ENCODE peak calls at places on chromosome 21, in four cellular contexts. C is RWPE2, L is Peyer's patch, V is OCI-LY7. B is an unnamed sample. For H3K4me1, the result is how much of the 10 kb centered on the place peaks cover.

GRCh38 chr21:37508341-37508740 is 141.8 kb downstream of the DYRK1A start:
- DNase-seq in C (no peak), L (no peak), V (no peak), B (no peak)

GRCh38 chr21:37498664-37499063 is 132.1 kb downstream of the DYRK1A start:
- DNase-seq in C (no peak), L (no peak), V (no peak), B (no peak)

GRCh38 chr21:37675202-37675801 is 241.0 kb downstream of the KCNJ6 start:
- DNase-seq in C (no peak), L (no peak), V (peak), B (peak)

GRCh38 chr21:36437745-36438128 is 42.2 kb downstream of the CLDN14 start:
- DNase-seq in C (no peak), L (no peak), V (no peak), B (no peak)

GRCh38 chr21:38258803-38259485 is 2.2 kb downstream of the KCNJ15 start:
- DNase-seq in C (no peak), L (no peak), V (no peak), B (no peak)

GRCh38 chr21:10272216-10272615 is 249.2 kb upstream of the TPTE start:
- DNase-seq in C (no peak), L (peak), V (no peak), B (no peak)

GRCh38 chr21:28521932-28522826 is 470.5 kb downstream of the LTN1 start:
- DNase-seq in C (no peak), L (no peak), V (peak), B (no peak)

GRCh38 chr21:29928537-29928936 is 11.3 kb downstream of the GRIK1 start:
- DNase-seq in C (no peak), L (no peak), V (no peak), B (no peak)

GRCh38 chr21:17250651-17251294 is 262.1 kb upstream of the CXADR start:
- DNase-seq in C (no peak), L (no peak), V (no peak), B (no peak)

GRCh38 chr21:33028759-33029511 is 3.2 kb downstream of the OLIG2 start:
- DNase-seq in C (no peak), L (no peak), V (no peak), B (no peak)

GRCh38 chr21:36704958-36705678 is 6.2 kb downstream of the SIM2 start:
- DNase-seq in C (no peak), L (no peak), V (no peak), B (no peak)

GRCh38 chr21:36859744-36860501 is 106.5 kb downstream of the HLCS start:
- DNase-seq in C (peak), L (peak), V (peak), B (peak)

GRCh38 chr21:26127918-26128317 is 42.7 kb downstream of the APP start:
- DNase-seq in C (no peak), L (no peak), V (no peak), B (no peak)

GRCh38 chr21:17611414-17612022 is 1.2 kb downstream of the BTG3 start:
- DNase-seq in C (peak), L (peak), V (peak), B (peak)

GRCh38 chr21:31198575-31198974 is 145.5 kb downstream of the TIAM1 start:
- DNase-seq in C (no peak), L (no peak), V (peak), B (no peak)

GRCh38 chr21:26966360-26966977 is 419 bp downstream of the ADAMTS5 start:
- DNase-seq in C (peak), L (no peak), V (no peak), B (peak)

GRCh38 chr21:31343030-31343510 is 991 bp downstream of the TIAM1 start:
- DNase-seq in C (no peak), L (no peak), V (no peak), B (no peak)

GRCh38 chr21:37363936-37364335 is 2.6 kb upstream of the DYRK1A start:
- DNase-seq in C (no peak), L (no peak), V (no peak), B (no peak)

GRCh38 chr21:28272272-28272992 is 720.2 kb downstream of the LTN1 start:
- DNase-seq in C (no peak), L (no peak), V (no peak), B (no peak)

GRCh38 chr21:38041493-38041892 is 125.2 kb upstream of the KCNJ6 start:
- DNase-seq in C (no peak), L (no peak), V (no peak), B (no peak)

GRCh38 chr21:35923971-35924370 is 136.4 kb downstream of the SETD4 start:
- DNase-seq in C (no peak), L (no peak), V (no peak), B (no peak)

GRCh38 chr21:38410451-38410850 is 87.8 kb downstream of the ERG start:
- DNase-seq in C (no peak), L (no peak), V (no peak), B (no peak)

GRCh38 chr21:17295997-17296396 is 216.8 kb upstream of the CXADR start:
- DNase-seq in C (no peak), L (no peak), V (no peak), B (no peak)

GRCh38 chr21:39004776-39005605 is 178.3 kb downstream of the PSMG1 start:
- DNase-seq in C (no peak), L (no peak), V (peak), B (no peak)

GRCh38 chr21:38095220-38095619 is 161.6 kb upstream of the KCNJ15 start:
- DNase-seq in C (no peak), L (no peak), V (no peak), B (no peak)

GRCh38 chr21:39386194-39386593 is 37.3 kb upstream of the HMGN1 start:
- DNase-seq in C (no peak), L (no peak), V (no peak), B (peak)

GRCh38 chr21:37101384-37101783 is 28.3 kb downstream of the TTC3 start:
- DNase-seq in C (no peak), L (no peak), V (no peak), B (no peak)

GRCh38 chr21:38716942-38717341 is 88.8 kb upstream of the ETS2 start:
- DNase-seq in C (no peak), L (no peak), V (no peak), B (no peak)

GRCh38 chr21:38186869-38187268 is 69.9 kb upstream of the KCNJ15 start:
- DNase-seq in C (no peak), L (no peak), V (no peak), B (no peak)

GRCh38 chr21:32359719-32360260 is 33.0 kb downstream of the URB1 start:
- DNase-seq in C (no peak), L (no peak), V (peak), B (no peak)

GRCh38 chr21:35249636-35250035 is 200.5 kb upstream of the RUNX1 start:
- DNase-seq in C (no peak), L (no peak), V (no peak), B (no peak)

GRCh38 chr21:33047231-33047630 is 21.5 kb downstream of the OLIG2 start:
- DNase-seq in C (no peak), L (no peak), V (no peak), B (no peak)

GRCh38 chr21:32048353-32048752 is 175.5 kb downstream of the HUNK start:
- DNase-seq in C (no peak), L (no peak), V (no peak), B (no peak)

GRCh38 chr21:27021801-27022200 is 54.9 kb upstream of the ADAMTS5 start:
- DNase-seq in C (no peak), L (no peak), V (no peak), B (no peak)

GRCh38 chr21:24428539-24429186 is 1178.6 kb downstream of the MRPL39 start:
- DNase-seq in C (no peak), L (no peak), V (no peak), B (no peak)

GRCh38 chr21:26881504-26882228 is 36.5 kb upstream of the ADAMTS1 start:
- DNase-seq in C (no peak), L (no peak), V (peak), B (no peak)

GRCh38 chr21:38852278-38852677 is 46.5 kb downstream of the ETS2 start:
- DNase-seq in C (no peak), L (no peak), V (no peak), B (no peak)

GRCh38 chr21:32748529-32748928 is 20.7 kb upstream of the SYNJ1 start:
- DNase-seq in C (no peak), L (no peak), V (no peak), B (no peak)

GRCh38 chr21:35303085-35303484 is 254.0 kb upstream of the RUNX1 start:
- DNase-seq in C (peak), L (no peak), V (no peak), B (no peak)

GRCh38 chr21:45403133-45403824 is 1.7 kb upstream of the COL18A1 start:
- DNase-seq in C (peak), L (no peak), V (no peak), B (peak)

GRCh38 chr21:45404726-45405270 is at the start of gene COL18A1:
- DNase-seq in C (peak), L (no peak), V (no peak), B (peak)

GRCh38 chr21:45401916-45402900 is 2.8 kb upstream of the COL18A1 start:
- DNase-seq in C (peak), L (no peak), V (no peak), B (peak)

GRCh38 chr21:45405271-45405818 is 380 bp downstream of the COL18A1 start:
- DNase-seq in C (peak), L (no peak), V (no peak), B (peak)

GRCh38 chr21:45403825-45404725 is 890 bp upstream of the COL18A1 start:
- DNase-seq in C (peak), L (no peak), V (no peak), B (peak)
- H3K27ac ChIP-seq in C (peak), L (peak), V (no peak), B (peak)

GRCh38 chr21:43291347-43291950 is 122.6 kb downstream of the CRYAA start:
- DNase-seq in C (peak), L (no peak), V (no peak), B (peak)

GRCh38 chr21:43292866-43293142 is 124.0 kb downstream of the CRYAA start:
- DNase-seq in C (no peak), L (no peak), V (no peak), B (no peak)

GRCh38 chr21:43295016-43295958 is 126.5 kb downstream of the CRYAA start:
- DNase-seq in C (peak), L (no peak), V (peak), B (peak)

GRCh38 chr21:43292041-43292865 is 123.4 kb downstream of the CRYAA start:
- DNase-seq in C (peak), L (no peak), V (no peak), B (peak)

GRCh38 chr21:43294194-43294902 is 125.5 kb downstream of the CRYAA start:
- DNase-seq in C (no peak), L (no peak), V (no peak), B (peak)
- H3K4me1 ChIP-seq in C (under half), L (under half), V (under half), B (under half)

GRCh38 chr21:14773777-14774345 is 227.7 kb upstream of the SAMSN1 start:
- DNase-seq in C (no peak), L (peak), V (peak), B (peak)
- TF ChIP-seq CTCF in C (peak), L (peak), V (peak), B (peak)

GRCh38 chr21:43662286-43662685 is 2.9 kb downstream of the RRP1B start:
- DNase-seq in C (no peak), L (no peak), V (no peak), B (no peak)
- H3K27ac ChIP-seq in C (no peak), L (no peak), V (no peak), B (no peak)

DNA sequence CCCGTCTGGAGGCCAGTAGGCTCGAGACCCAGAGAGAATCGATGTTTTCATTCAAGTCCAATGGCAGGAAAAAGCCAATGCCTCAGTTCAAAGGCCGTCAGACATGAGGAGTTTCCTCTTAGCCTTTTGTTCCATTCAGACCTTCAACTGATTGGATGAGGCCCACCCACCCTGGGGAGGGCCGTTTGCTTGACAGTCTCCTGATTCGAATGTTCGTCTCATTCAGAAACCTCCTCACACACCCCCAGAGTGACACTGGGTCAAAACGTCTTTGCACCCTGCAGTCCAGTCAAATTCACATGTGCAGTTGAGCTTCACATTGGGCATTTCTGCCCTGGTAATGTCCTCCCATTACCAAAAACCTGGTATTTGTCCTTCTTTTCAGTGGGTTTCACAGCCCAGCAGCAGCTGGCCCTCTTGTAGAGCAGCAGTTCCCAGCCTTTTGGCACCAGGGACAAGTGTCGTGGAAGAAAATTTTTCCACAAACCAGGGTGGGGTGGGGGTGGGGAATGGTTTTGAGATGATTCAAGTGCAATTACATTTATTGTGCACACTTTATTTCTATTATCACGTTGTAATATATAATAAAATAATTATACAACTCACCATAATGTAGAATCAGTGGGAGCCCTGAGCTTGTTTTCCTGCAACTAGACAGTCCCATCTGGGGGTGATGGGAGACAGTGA is 40.1 kb downstream of the RSPH1 start:
- DNase-seq in C (no peak), L (no peak), V (no peak), B (no peak)
- H3K4me1 ChIP-seq in C (under half), L (under half), V (under half), B (under half)

DNA sequence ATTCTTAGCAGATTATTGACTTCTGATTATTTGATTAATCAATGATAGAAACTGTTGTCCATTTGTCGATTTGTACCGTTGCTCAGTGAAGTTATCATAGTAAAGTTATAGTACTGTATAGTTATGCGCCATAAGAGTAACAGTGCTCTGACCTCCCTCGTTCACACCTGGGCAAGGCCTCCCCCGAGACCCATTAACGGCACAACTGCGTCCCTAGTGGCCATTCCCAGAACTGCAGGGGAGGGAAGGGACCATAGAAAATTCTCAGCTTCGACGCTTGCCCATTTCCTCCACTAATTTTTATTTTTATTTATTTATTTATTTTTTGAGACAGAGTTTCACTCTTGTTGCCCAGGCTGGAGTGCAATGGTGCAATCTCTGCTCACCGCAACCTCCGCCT is 334.4 kb downstream of the DSCAM start:
- DNase-seq in C (no peak), L (no peak), V (peak), B (no peak)
- TF ChIP-seq CTCF in C (peak), L (no peak), V (peak), B (no peak)